ENCODE peak calls at places on chromosome 3, in ten cellular contexts. R, I, P, M, O, Z, J, Q, D and L are unnamed samples.

GRCh38 chr3:11534011-11534782 is 109.5 kb downstream of the VGLL4 start:
- DNase-seq in D (peak), Z (no peak), M (no peak), R (no peak), P (no peak), I (no peak), O (no peak), Q (no peak), J (no peak), L (no peak)

GRCh38 chr3:161035711-161036110 is 69.4 kb downstream of the B3GALNT1 start:
- DNase-seq in R (no peak), Q (no peak), D (no peak), M (no peak), I (peak), J (peak), P (no peak), O (no peak), Z (no peak), L (peak)

GRCh38 chr3:34155108-34155507 is 356.7 kb downstream of the PDCD6IP start:
- DNase-seq in I (no peak), M (no peak), D (no peak), O (no peak), P (no peak), R (no peak), J (no peak), Q (no peak), Z (no peak), L (peak)

GRCh38 chr3:61559108-61559731 is 2.2 kb upstream of the PTPRG start:
- DNase-seq in M (no peak), R (no peak), Z (peak), J (no peak), O (no peak), Q (no peak), D (no peak), I (no peak), P (no peak), L (peak)

GRCh38 chr3:136730595-136731273 is 21.4 kb downstream of the STAG1 start:
- DNase-seq in I (no peak), P (no peak), O (no peak), M (no peak), R (no peak), Q (no peak), J (no peak), Z (no peak), D (no peak), L (no peak)

GRCh38 chr3:169085827-169086226 is 577.7 kb downstream of the MECOM start:
- DNase-seq in Q (no peak), P (no peak), M (no peak), Z (peak), I (peak), J (peak), D (no peak), O (no peak), R (no peak), L (peak)

GRCh38 chr3:25971736-25972135 is 181.8 kb downstream of the OXSM start:
- DNase-seq in D (no peak), I (no peak), M (peak), R (no peak), P (no peak), Q (no peak), J (no peak), Z (no peak), O (no peak), L (no peak)

GRCh38 chr3:24111711-24112110 is 166.6 kb downstream of the NR1D2 start:
- DNase-seq in O (no peak), D (no peak), Z (no peak), I (no peak), M (no peak), Q (no peak), P (no peak), J (no peak), R (no peak), L (no peak)

GRCh38 chr3:194472290-194472920 is 14.4 kb downstream of the ATP13A3 start:
- DNase-seq in Q (no peak), I (peak), O (peak), Z (peak), D (no peak), R (peak), M (peak), P (no peak), J (peak), L (peak)

GRCh38 chr3:135865554-135865953 is 100.0 kb upstream of the PPP2R3A start:
- DNase-seq in Q (peak), O (no peak), R (no peak), M (no peak), P (no peak), J (no peak), I (no peak), Z (peak), D (no peak), L (no peak)

GRCh38 chr3:17070560-17070959 is 185.8 kb downstream of the PLCL2 start:
- DNase-seq in I (peak), Q (peak), J (peak), R (no peak), M (peak), D (no peak), P (no peak), O (peak), Z (no peak), L (peak)

GRCh38 chr3:933311-933710 is 159.5 kb upstream of the CNTN6 start:
- DNase-seq in Z (no peak), I (no peak), J (no peak), P (no peak), O (no peak), R (no peak), M (no peak), D (no peak), Q (no peak), L (no peak)

GRCh38 chr3:52529376-52530333 is 4.0 kb downstream of the NT5DC2 start:
- DNase-seq in D (no peak), O (no peak), I (peak), R (no peak), Q (peak), J (peak), Z (no peak), M (no peak), P (no peak), L (peak)

GRCh38 chr3:179272385-179272784 is 21.5 kb upstream of the KCNMB3 start:
- DNase-seq in O (no peak), J (peak), I (no peak), M (peak), Q (no peak), D (no peak), Z (no peak), P (no peak), R (no peak), L (peak)

GRCh38 chr3:106323586-106323985 is 454.8 kb upstream of the CBLB start:
- DNase-seq in Q (no peak), J (no peak), D (no peak), P (no peak), O (no peak), R (no peak), I (no peak), M (no peak), Z (no peak), L (no peak)

GRCh38 chr3:127159547-127159946 is 33.4 kb upstream of the PRR23E start:
- DNase-seq in D (no peak), R (no peak), M (peak), Q (no peak), P (no peak), J (no peak), O (no peak), Z (no peak), I (no peak), L (no peak)

GRCh38 chr3:188546835-188547670 is 393.1 kb downstream of the LPP start:
- DNase-seq in P (no peak), M (no peak), Z (peak), Q (no peak), D (no peak), J (peak), O (no peak), I (no peak), R (no peak), L (peak)

GRCh38 chr3:196837819-196838420 is 29.8 kb upstream of the SENP5 start:
- DNase-seq in D (peak), J (peak), I (peak), Q (peak), Z (peak), R (peak), M (peak), P (peak), O (peak), L (peak)

GRCh38 chr3:151197981-151198767 is 4.8 kb downstream of the GPR171 start:
- DNase-seq in M (no peak), Z (no peak), Q (no peak), R (no peak), P (no peak), D (no peak), I (no peak), O (no peak), J (peak), L (no peak)

GRCh38 chr3:151082880-151083838 is 2.3 kb upstream of the MED12L start:
- DNase-seq in M (no peak), I (no peak), J (no peak), O (no peak), D (no peak), Q (no peak), Z (no peak), P (no peak), R (no peak), L (no peak)

GRCh38 chr3:57556459-57557087 is 499 bp downstream of the PDE12 start:
- DNase-seq in R (peak), O (no peak), J (peak), P (peak), D (peak), M (no peak), Q (no peak), Z (peak), I (no peak), L (peak)

GRCh38 chr3:151085227-151085888 is at the start of gene MED12L:
- DNase-seq in Q (peak), Z (peak), D (no peak), I (peak), M (peak), P (peak), R (peak), O (peak), J (peak), L (peak)

GRCh38 chr3:101803152-101803782 is 24.3 kb downstream of the NXPE3 start:
- DNase-seq in Q (peak), O (peak), D (no peak), I (no peak), R (peak), Z (peak), J (peak), M (peak), P (peak), L (peak)

GRCh38 chr3:58161435-58162398 is 49.1 kb downstream of the DNASE1L3 start:
- DNase-seq in O (peak), R (no peak), P (no peak), I (peak), J (peak), Z (peak), D (no peak), M (no peak), Q (peak), L (peak)

GRCh38 chr3:134372405-134373277 is 1.6 kb downstream of the AMOTL2 start:
- DNase-seq in D (no peak), I (no peak), Z (peak), R (no peak), J (no peak), P (no peak), O (no peak), Q (no peak), M (no peak), L (no peak)

GRCh38 chr3:183766745-183767606 is 58.4 kb downstream of the MAP6D1 start:
- DNase-seq in I (no peak), Q (peak), P (peak), Z (peak), D (peak), J (peak), R (peak), O (peak), M (peak), L (peak)

GRCh38 chr3:173567997-173568396 is 170.5 kb downstream of the NLGN1 start:
- DNase-seq in O (no peak), Q (no peak), Z (no peak), M (no peak), I (no peak), P (no peak), R (no peak), D (no peak), J (no peak), L (no peak)

GRCh38 chr3:52606373-52607085 is 70.1 kb downstream of the UQCC5 start:
- DNase-seq in R (no peak), I (peak), O (peak), P (no peak), J (peak), M (peak), D (no peak), Q (peak), Z (no peak), L (peak)

GRCh38 chr3:30135190-30135589 is 471.2 kb upstream of the TGFBR2 start:
- DNase-seq in O (no peak), Z (peak), Q (no peak), J (no peak), D (no peak), R (no peak), M (no peak), I (no peak), P (no peak), L (peak)

GRCh38 chr3:46848271-46849097 is 14.8 kb downstream of the MYL3 start:
- DNase-seq in P (peak), R (peak), I (no peak), M (no peak), Z (peak), Q (peak), D (peak), O (no peak), J (peak), L (peak)